ENCODE peak calls at places on chromosomes 2 and 18, in four cellular contexts. One of them, this sample, is unnamed.

GRCh38 chr2:194166818-194167217 is 1490.2 kb upstream of the SLC39A10 start:
- DNase-seq in WTC11: no peak
- DNase-seq in HepG2: peak; percentile 39
- DNase-seq in K562: no peak
- DNase-seq in this sample: no peak

GRCh38 chr2:215435261-215435808 is 533 bp downstream of the FN1 start:
- DNase-seq in HepG2: no peak
- DNase-seq in K562: peak; percentile 28
- DNase-seq in WTC11: peak; percentile 59
- DNase-seq in this sample: no peak

GRCh38 chr18:70931942-70932814 is 643.3 kb downstream of the SOCS6 start:
- DNase-seq in HepG2: peak; percentile 3
- DNase-seq in WTC11: no peak
- DNase-seq in K562: no peak
- DNase-seq in this sample: no peak

GRCh38 chr2:10006248-10007147 is 36.9 kb upstream of the KLF11 start:
- DNase-seq in HepG2: no peak
- DNase-seq in K562: no peak
- DNase-seq in WTC11: no peak
- DNase-seq in this sample: no peak

GRCh38 chr2:54768772-54769428 is 45.4 kb downstream of the EML6 start:
- DNase-seq in K562: no peak
- DNase-seq in WTC11: no peak
- DNase-seq in HepG2: no peak
- DNase-seq in this sample: no peak

GRCh38 chr2:19274439-19274838 is 84.0 kb downstream of the OSR1 start:
- DNase-seq in HepG2: no peak
- DNase-seq in K562: no peak
- DNase-seq in WTC11: no peak
- DNase-seq in this sample: no peak

GRCh38 chr2:113233593-113234550 is 44.8 kb downstream of the PAX8 start:
- DNase-seq in K562: peak; percentile 67
- DNase-seq in HepG2: peak; percentile 32
- DNase-seq in WTC11: no peak
- DNase-seq in this sample: no peak

GRCh38 chr18:9081940-9082339 is 20.6 kb upstream of the NDUFV2 start:
- DNase-seq in WTC11: no peak
- DNase-seq in HepG2: no peak
- DNase-seq in K562: no peak
- DNase-seq in this sample: no peak

GRCh38 chr18:78240867-78241266 is 738.8 kb upstream of the SALL3 start:
- DNase-seq in HepG2: no peak
- DNase-seq in K562: no peak
- DNase-seq in WTC11: no peak
- DNase-seq in this sample: no peak

GRCh38 chr2:44598731-44599529 is 237.2 kb downstream of the CAMKMT start:
- DNase-seq in K562: no peak
- DNase-seq in HepG2: no peak
- DNase-seq in WTC11: no peak
- DNase-seq in this sample: no peak
- TF ChIP-seq TCF7 in K562: no peak
- TF ChIP-seq TCF7 in HepG2: no peak
- TF ChIP-seq TCF7 in WTC11: no peak
- TF ChIP-seq TCF7 in this sample: no peak

GRCh38 chr2:205785507-205786222 is 103.4 kb downstream of the NRP2 start:
- DNase-seq in HepG2: no peak
- DNase-seq in K562: no peak
- DNase-seq in WTC11: no peak
- DNase-seq in this sample: no peak

GRCh38 chr2:205787761-205788160 is 105.5 kb downstream of the NRP2 start:
- DNase-seq in K562: no peak
- DNase-seq in WTC11: no peak
- DNase-seq in HepG2: no peak
- DNase-seq in this sample: no peak

GRCh38 chr2:205781244-205781643 is 98.9 kb downstream of the NRP2 start:
- DNase-seq in WTC11: no peak
- DNase-seq in HepG2: no peak
- DNase-seq in K562: no peak
- DNase-seq in this sample: no peak

GRCh38 chr2:205783872-205784510 is 101.7 kb downstream of the NRP2 start:
- DNase-seq in HepG2: peak; percentile 60
- DNase-seq in WTC11: no peak
- DNase-seq in K562: no peak
- DNase-seq in this sample: no peak

GRCh38 chr2:205786976-205787375 is 104.7 kb downstream of the NRP2 start:
- DNase-seq in K562: no peak
- DNase-seq in HepG2: peak; percentile 63
- DNase-seq in WTC11: no peak
- DNase-seq in this sample: no peak
- TF ChIP-seq TCF7 in K562: no peak
- TF ChIP-seq TCF7 in HepG2: peak; percentile 17
- TF ChIP-seq TCF7 in WTC11: no peak
- TF ChIP-seq TCF7 in this sample: no peak

GRCh38 chr2:175553944-175554343 is 372.4 kb upstream of the ATP5MC3 start:
- DNase-seq in HepG2: no peak
- DNase-seq in K562: no peak
- DNase-seq in WTC11: no peak
- DNase-seq in this sample: no peak

GRCh38 chr2:175559613-175560012 is 378.1 kb upstream of the ATP5MC3 start:
- DNase-seq in WTC11: no peak
- DNase-seq in HepG2: no peak
- DNase-seq in K562: no peak
- DNase-seq in this sample: no peak

GRCh38 chr2:175552902-175553301 is 371.4 kb upstream of the ATP5MC3 start:
- DNase-seq in WTC11: no peak
- DNase-seq in HepG2: no peak
- DNase-seq in K562: no peak
- DNase-seq in this sample: no peak

GRCh38 chr2:175560521-175561164 is 379.1 kb upstream of the ATP5MC3 start:
- DNase-seq in K562: no peak
- DNase-seq in HepG2: no peak
- DNase-seq in WTC11: no peak
- DNase-seq in this sample: no peak

DNA sequence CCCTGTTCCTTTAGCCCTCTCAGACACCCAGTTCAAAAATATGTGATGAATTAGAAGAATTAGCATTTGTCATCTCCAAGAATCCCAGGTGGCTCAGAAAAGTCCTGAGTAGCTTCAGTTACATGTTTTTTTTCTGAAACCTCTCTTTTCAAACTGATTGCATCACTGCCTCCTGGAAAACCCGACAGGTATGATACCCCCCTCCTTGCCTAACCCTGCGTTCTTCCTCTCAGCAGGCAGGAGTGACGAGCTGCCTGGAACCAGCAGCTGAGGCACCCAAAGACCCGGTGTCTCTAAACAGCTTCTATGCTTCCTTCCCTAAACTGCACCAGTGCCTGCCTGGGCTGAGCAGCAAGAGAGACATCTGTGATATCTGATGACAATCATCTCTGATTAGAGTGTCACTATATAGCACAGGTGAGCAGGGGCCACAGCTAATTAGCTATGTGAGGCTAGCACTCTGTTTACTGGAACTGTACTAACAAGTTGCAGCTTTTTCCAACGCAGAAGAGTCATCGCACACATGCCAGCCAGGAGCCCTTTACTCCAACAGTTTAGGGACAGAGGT is 376.4 kb upstream of the ATP5MC3 start:
- DNase-seq in WTC11: no peak
- DNase-seq in HepG2: no peak
- DNase-seq in K562: no peak
- DNase-seq in this sample: no peak
- TF ChIP-seq TCF7 in WTC11: no peak
- TF ChIP-seq TCF7 in HepG2: no peak
- TF ChIP-seq TCF7 in K562: no peak
- TF ChIP-seq TCF7 in this sample: no peak

GRCh38 chr2:101204400-101205095 is 48.1 kb upstream of the CNOT11 start:
- DNase-seq in K562: no peak
- DNase-seq in WTC11: no peak
- DNase-seq in HepG2: peak; percentile 40
- DNase-seq in this sample: no peak
- TF ChIP-seq TCF7 in K562: no peak
- TF ChIP-seq TCF7 in WTC11: no peak
- TF ChIP-seq TCF7 in HepG2: no peak
- TF ChIP-seq TCF7 in this sample: no peak

DNA sequence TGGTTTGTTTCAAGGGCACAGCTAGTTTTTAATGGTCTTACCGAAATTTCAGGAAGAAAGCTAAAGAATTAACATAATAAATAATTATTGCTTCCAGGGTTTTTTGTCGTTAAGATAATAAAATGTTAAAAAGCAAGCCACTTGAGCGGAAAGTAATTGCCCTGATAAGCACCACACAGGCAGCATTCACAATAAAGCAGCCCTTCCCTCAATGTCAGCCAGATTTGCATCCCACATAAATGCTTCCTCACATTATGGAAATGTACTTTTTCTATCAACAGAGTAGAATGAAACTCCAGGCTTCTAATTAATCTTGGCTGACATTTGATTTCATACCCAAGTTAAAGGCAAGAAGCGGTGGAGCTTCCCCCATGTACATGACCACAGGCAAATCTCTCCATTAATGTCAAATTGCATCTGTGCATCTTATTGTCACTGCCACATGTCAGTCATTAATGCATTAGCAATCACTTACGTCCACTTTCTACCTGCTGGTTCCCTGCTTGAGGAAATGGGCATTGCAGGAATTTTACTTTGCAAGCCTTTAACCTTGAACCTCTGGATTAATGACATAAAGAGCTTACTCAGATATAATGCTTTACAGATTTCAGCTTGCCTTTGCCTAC is 26.2 kb downstream of the PTPRM start:
- DNase-seq in K562: no peak
- DNase-seq in WTC11: no peak
- DNase-seq in HepG2: no peak
- DNase-seq in this sample: no peak
- TF ChIP-seq TCF7 in K562: no peak
- TF ChIP-seq TCF7 in WTC11: no peak
- TF ChIP-seq TCF7 in HepG2: no peak
- TF ChIP-seq TCF7 in this sample: no peak

This sample was measured in GM12878.